ENCODE peak calls at places on chromosomes 1 and 21, in four cellular contexts. C, V, B and Y are unnamed samples.

GRCh38 chr1:163069142-163069541 is at the start of gene RGS4:
- DNase-seq in C (peak), V (peak), B (peak), Y (peak)

GRCh38 chr1:81233591-81233990 is 567.1 kb upstream of the ADGRL2 start:
- DNase-seq in C (no peak), V (no peak), B (no peak), Y (no peak)

GRCh38 chr1:33710989-33711388 is 152.9 kb upstream of the HMGB4 start:
- DNase-seq in C (no peak), V (no peak), B (no peak), Y (no peak)

GRCh38 chr1:159826436-159827101 is at the start of gene SLAMF8:
- DNase-seq in C (peak), V (peak), B (no peak), Y (peak)

GRCh38 chr1:99737016-99737415 is 29.4 kb downstream of the FRRS1 start:
- DNase-seq in C (no peak), V (no peak), B (no peak), Y (no peak)

GRCh38 chr1:185373813-185374524 is 56.9 kb upstream of the IVNS1ABP start:
- DNase-seq in C (peak), V (peak), B (no peak), Y (no peak)

GRCh38 chr1:15617874-15618684 is 821 bp downstream of the DDI2 start:
- DNase-seq in C (peak), V (peak), B (peak), Y (peak)

GRCh38 chr1:1946540-1946939 is 27.5 kb upstream of the TMEM52 start:
- DNase-seq in C (peak), V (peak), B (no peak), Y (peak)

GRCh38 chr1:5490640-5491039 is 501.6 kb downstream of the NPHP4 start:
- DNase-seq in C (no peak), V (no peak), B (no peak), Y (peak)

GRCh38 chr1:153945795-153946621 is 510 bp downstream of the DENND4B start:
- DNase-seq in C (peak), V (peak), B (peak), Y (peak)

GRCh38 chr1:8213136-8213535 is 104.8 kb upstream of the SLC45A1 start:
- DNase-seq in C (no peak), V (no peak), B (no peak), Y (no peak)

GRCh38 chr1:34631126-34631525 is 123.7 kb upstream of the GJB5 start:
- DNase-seq in C (no peak), V (no peak), B (no peak), Y (no peak)

GRCh38 chr21:31254131-31254530 is 89.9 kb downstream of the TIAM1 start:
- DNase-seq in C (no peak), V (no peak), B (no peak), Y (no peak)

GRCh38 chr1:180233191-180234011 is 3.3 kb downstream of the LHX4 start:
- DNase-seq in C (no peak), V (no peak), B (no peak), Y (no peak)

GRCh38 chr1:152873495-152873894 is 4.6 kb upstream of the SMCP start:
- DNase-seq in C (no peak), V (no peak), B (no peak), Y (no peak)

GRCh38 chr1:100130552-100131077 is 2.1 kb downstream of the SASS6 start:
- DNase-seq in C (no peak), V (no peak), B (no peak), Y (no peak)

GRCh38 chr1:180633092-180634045 is 1.5 kb downstream of the XPR1 start:
- DNase-seq in C (no peak), V (no peak), B (no peak), Y (no peak)

GRCh38 chr1:230281531-230281930 is 144.6 kb downstream of the PGBD5 start:
- DNase-seq in C (no peak), V (no peak), B (no peak), Y (no peak)

GRCh38 chr1:186189156-186189555 is 185.9 kb downstream of the TPR start:
- DNase-seq in C (no peak), V (no peak), B (no peak), Y (no peak)

GRCh38 chr1:39898648-39899603 is 2.8 kb downstream of the MYCL start:
- DNase-seq in C (peak), V (no peak), B (peak), Y (no peak)

GRCh38 chr1:35642472-35642955 is 1.2 kb upstream of the PSMB2 start:
- DNase-seq in C (no peak), V (no peak), B (no peak), Y (no peak)

GRCh38 chr1:159098596-159098995 is 22.0 kb upstream of the AIM2 start:
- DNase-seq in C (no peak), V (no peak), B (no peak), Y (no peak)